ENCODE peak calls at places on chromosomes 16 and 17, in six cellular contexts. T, G, S, U, X and D are unnamed samples. For H3K36me3, the result is how much of the 10 kb centered on the place peaks cover.

GRCh38 chr16:29316673-29317237 is 89.8 kb downstream of the NPIPB11 start:
- DNase-seq in T (no peak), G (peak), S (no peak), U (no peak), X (no peak), D (no peak)

GRCh38 chr17:19004601-19005441 is at the start of gene FAM83G:
- DNase-seq in T (peak), G (peak), S (peak), U (peak), X (peak), D (no peak)

GRCh38 chr17:41982026-41982989 is 15.7 kb downstream of the CNP start:
- DNase-seq in T (no peak), G (peak), S (no peak), U (no peak), X (no peak), D (no peak)

GRCh38 chr16:51971184-51971583 is 575.8 kb downstream of the TOX3 start:
- DNase-seq in T (peak), G (peak), S (no peak), U (peak), X (no peak), D (peak)

GRCh38 chr16:68296291-68296690 is 14.5 kb downstream of the SLC7A6OS start:
- DNase-seq in T (no peak), G (no peak), S (no peak), U (no peak), X (no peak), D (no peak)

GRCh38 chr17:21194688-21195087 is 19.3 kb downstream of the TMEM11 start:
- DNase-seq in T (no peak), G (peak), S (no peak), U (no peak), X (peak), D (no peak)

GRCh38 chr16:27460213-27460612 is 58.2 kb downstream of the IL21R start:
- DNase-seq in T (no peak), G (no peak), S (no peak), U (no peak), X (no peak), D (no peak)

GRCh38 chr16:27538508-27538907 is 11.2 kb downstream of the GTF3C1 start:
- DNase-seq in T (peak), G (no peak), S (no peak), U (no peak), X (no peak), D (no peak)

GRCh38 chr16:66878067-66878466 is 2.2 kb upstream of the PDP2 start:
- DNase-seq in T (no peak), G (no peak), S (no peak), U (peak), X (no peak), D (no peak)

GRCh38 chr16:12147681-12148479 is 171.3 kb downstream of the SNX29 start:
- DNase-seq in T (peak), G (no peak), S (peak), U (no peak), X (no peak), D (peak)

GRCh38 chr16:82782715-82783251 is 156.0 kb downstream of the CDH13 start:
- DNase-seq in T (peak), G (no peak), S (peak), U (no peak), X (no peak), D (peak)

GRCh38 chr17:31318298-31319190 is 2.9 kb downstream of the EVI2A start:
- DNase-seq in T (peak), G (peak), S (no peak), U (peak), X (peak), D (no peak)

GRCh38 chr16:88959022-88959421 is 18.0 kb downstream of the CBFA2T3 start:
- DNase-seq in T (no peak), G (no peak), S (no peak), U (no peak), X (no peak), D (no peak)

GRCh38 chr16:11562941-11563340 is 23.8 kb downstream of the LITAF start:
- DNase-seq in T (no peak), G (no peak), S (no peak), U (no peak), X (no peak), D (no peak)

GRCh38 chr17:5888811-5889210 is 181.4 kb upstream of the WSCD1 start:
- DNase-seq in T (no peak), G (peak), S (no peak), U (no peak), X (no peak), D (no peak)

GRCh38 chr16:89431616-89432015 is 58.7 kb downstream of the ANKRD11 start:
- DNase-seq in T (no peak), G (no peak), S (no peak), U (no peak), X (no peak), D (no peak)

GRCh38 chr17:63517825-63518534 is 5.2 kb upstream of the KCNH6 start:
- DNase-seq in T (no peak), G (no peak), S (no peak), U (no peak), X (no peak), D (no peak)

GRCh38 chr17:43881758-43882505 is 25.4 kb downstream of the MPP2 start:
- DNase-seq in T (no peak), G (no peak), S (no peak), U (no peak), X (no peak), D (no peak)

GRCh38 chr17:77212081-77212832 is 71.5 kb downstream of the SEC14L1 start:
- DNase-seq in T (no peak), G (no peak), S (no peak), U (no peak), X (no peak), D (no peak)

GRCh38 chr17:71765437-71765836 is 355.4 kb upstream of the SOX9 start:
- DNase-seq in T (no peak), G (peak), S (no peak), U (peak), X (no peak), D (no peak)

GRCh38 chr16:85998868-85999729 is 100.1 kb downstream of the IRF8 start:
- DNase-seq in T (no peak), G (no peak), S (no peak), U (no peak), X (no peak), D (no peak)

GRCh38 chr17:8392274-8392673 is 5.4 kb downstream of the RNF222 start:
- DNase-seq in T (no peak), G (no peak), S (no peak), U (no peak), X (no peak), D (no peak)

GRCh38 chr16:1642148-1642547 is 30.0 kb downstream of the CRAMP1 start:
- DNase-seq in T (no peak), G (no peak), S (no peak), U (no peak), X (no peak), D (no peak)

GRCh38 chr16:1640261-1640956 is 28.2 kb downstream of the CRAMP1 start:
- DNase-seq in T (no peak), G (no peak), S (no peak), U (no peak), X (no peak), D (no peak)

GRCh38 chr16:1641261-1641660 is 29.1 kb downstream of the CRAMP1 start:
- DNase-seq in T (no peak), G (no peak), S (no peak), U (no peak), X (no peak), D (no peak)

GRCh38 chr16:1643521-1643920 is 31.4 kb downstream of the CRAMP1 start:
- DNase-seq in T (no peak), G (no peak), S (no peak), U (no peak), X (no peak), D (no peak)

DNA sequence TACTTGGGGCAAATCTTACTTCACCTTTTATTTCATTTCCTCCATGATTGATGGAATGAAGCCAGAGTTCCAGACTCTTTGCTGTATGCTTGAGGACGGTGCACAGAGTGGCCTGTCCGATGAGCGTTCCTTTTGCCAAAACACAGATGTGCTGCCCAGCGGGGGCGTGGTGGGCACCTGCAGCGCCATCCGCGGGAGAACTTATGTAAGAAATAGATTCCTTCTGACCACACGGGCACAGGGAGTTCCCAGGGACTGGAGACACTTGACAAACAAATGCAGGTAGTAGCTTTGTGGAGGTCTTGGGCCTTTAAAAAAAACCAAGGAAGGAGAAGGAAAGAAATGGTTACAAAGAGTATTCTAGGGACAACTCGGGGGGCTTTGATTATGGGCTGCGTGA is 30.6 kb downstream of the CRAMP1 start:
- DNase-seq in T (no peak), G (no peak), S (no peak), U (no peak), X (no peak), D (no peak)
- H3K36me3 ChIP-seq in T (under half), G (half or more), S (under half), U (half or more), X (half or more), D (half or more)

GRCh38 chr16:56931253-56931768 is 631 bp upstream of the HERPUD1 start:
- DNase-seq in T (peak), G (no peak), S (peak), U (no peak), X (no peak), D (no peak)
- H3K4ac ChIP-seq in T (peak), G (peak), S (peak), U (peak), X (peak), D (peak)

DNA sequence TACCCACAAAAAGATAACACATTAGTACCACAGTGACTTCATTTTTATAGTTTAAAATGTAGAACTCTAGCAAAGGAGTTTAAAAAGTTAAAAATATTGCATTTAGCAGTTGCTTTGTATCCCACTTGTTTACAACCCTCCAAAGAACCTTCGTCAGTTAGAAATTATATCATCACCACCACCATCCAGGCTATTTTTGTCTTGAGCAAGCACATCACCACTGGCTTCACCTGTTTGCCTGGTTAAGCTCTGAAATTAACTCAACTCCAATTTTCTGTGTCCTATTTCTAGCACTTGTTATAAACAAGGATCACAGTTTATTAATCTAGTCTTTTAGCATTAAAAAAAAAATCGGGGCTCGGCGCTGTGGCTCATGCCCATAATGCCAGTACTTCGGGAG is 6.1 kb downstream of the GLYR1 start:
- DNase-seq in T (no peak), G (no peak), S (no peak), U (no peak), X (no peak), D (no peak)
- H3K36me3 ChIP-seq in T (under half), G (half or more), S (under half), U (half or more), X (half or more), D (half or more)

DNA sequence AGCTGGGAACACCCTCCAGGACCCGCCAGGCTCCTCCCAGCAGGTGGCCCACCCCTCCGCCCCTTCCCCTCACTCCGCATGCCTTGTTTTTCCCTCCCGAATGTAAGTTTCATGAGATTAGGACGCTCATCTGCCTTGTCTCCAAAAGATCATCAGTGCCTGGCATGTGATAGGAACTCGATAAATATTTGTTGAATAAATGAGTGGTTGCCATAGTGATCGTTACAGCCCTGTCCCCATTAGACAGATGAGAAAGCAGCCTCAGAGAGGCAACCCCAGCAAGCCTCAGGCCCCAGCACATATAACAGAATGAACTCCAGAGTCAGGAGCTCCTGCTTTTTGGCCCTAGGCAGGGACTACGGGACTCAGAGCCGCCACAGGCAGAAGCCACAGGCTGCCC is 5.0 kb downstream of the CAMKK1 start:
- DNase-seq in T (peak), G (no peak), S (no peak), U (peak), X (no peak), D (no peak)
- H3K4ac ChIP-seq in T (no peak), G (peak), S (no peak), U (peak), X (no peak), D (no peak)

DNA sequence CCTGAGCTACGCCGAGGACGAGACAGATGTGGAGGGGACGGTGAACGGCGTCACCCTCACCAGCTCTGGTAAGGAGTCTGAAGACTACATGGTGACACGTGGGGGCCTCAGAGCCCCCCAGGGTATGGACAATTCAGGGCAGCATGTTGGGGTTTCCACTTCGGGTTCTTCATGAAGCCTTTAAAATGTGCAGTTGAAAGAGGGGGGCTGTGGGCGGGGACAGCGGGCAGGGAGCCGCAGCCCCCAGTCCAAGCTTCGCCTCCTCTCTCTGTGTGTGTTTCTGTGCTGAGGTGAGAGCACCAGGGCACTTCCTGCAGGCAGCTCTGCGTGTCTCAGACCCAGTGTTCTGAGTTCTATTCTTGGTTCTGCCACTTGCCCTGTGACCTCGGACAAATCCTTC is 24.0 kb downstream of the NMRAL1 start:
- DNase-seq in T (no peak), G (no peak), S (no peak), U (no peak), X (no peak), D (no peak)
- H3K36me3 ChIP-seq in T (under half), G (half or more), S (under half), U (half or more), X (half or more), D (under half)

DNA sequence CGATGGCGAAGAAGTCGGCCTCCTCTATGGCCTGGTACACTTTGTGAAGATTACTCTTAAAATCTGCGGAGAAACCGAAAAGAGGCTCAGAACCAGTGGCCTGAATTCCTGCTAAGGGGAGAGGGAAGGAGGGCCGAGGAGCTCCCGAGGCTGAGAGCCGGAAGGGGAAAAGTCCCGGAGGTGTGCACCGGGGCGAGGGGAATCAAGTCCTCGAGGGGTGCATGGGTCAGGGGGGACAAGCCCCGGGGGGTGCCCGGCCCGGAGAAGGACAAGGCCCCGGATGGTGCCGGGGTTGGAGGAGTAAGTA is 495 bp downstream of the PARN start:
- DNase-seq in T (peak), G (no peak), S (no peak), U (peak), X (no peak), D (no peak)
- H3K4ac ChIP-seq in T (peak), G (peak), S (no peak), U (peak), X (peak), D (no peak)

GRCh38 chr17:57467226-57467625 is 210.9 kb downstream of the MSI2 start:
- DNase-seq in T (no peak), G (no peak), S (no peak), U (no peak), X (no peak), D (no peak)
- H3K36me3 ChIP-seq in T (under half), G (under half), S (under half), U (under half), X (under half), D (under half)

DNA sequence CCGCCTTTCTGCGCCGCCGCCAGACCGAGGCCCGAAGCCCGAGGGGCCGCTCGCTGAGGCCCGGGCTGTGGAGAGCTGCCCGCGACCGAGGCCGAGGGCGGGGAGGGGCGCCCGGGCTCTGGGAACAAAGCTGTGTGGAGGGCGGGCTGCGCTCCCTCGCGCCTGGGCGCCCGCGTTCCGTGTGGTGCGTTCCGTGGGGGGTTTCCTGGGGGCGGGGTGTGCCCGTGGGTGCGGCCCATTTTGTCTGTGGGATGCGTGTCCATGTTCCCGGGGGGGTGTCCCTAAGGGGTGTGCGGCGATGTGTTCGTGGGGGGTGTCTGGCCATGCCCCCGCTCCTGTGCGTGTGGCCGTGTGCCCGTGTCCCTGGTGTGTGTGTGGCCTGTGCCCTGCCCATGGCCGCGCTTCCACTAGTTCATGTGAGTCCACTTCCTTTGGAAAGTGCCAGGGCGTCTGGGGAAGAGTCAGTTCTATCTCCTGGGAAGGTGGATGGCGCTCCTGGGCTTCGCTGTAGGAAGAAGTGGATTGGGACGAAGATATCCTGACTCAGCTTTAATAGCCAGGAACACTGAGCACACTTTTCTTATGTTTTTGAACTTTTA is 520 bp downstream of the JPT2 start:
- DNase-seq in T (peak), G (peak), S (no peak), U (peak), X (peak), D (peak)
- H3K4ac ChIP-seq in T (peak), G (peak), S (peak), U (peak), X (peak), D (peak)